ENCODE peak calls at places on chromosomes 16 and 17, in seven cellular contexts. D, K, P, N, X, L and V are unnamed samples.

GRCh38 chr17:76869209-76869877 is 1.1 kb downstream of the MGAT5B start:
- DNase-seq in D (no peak), K (no peak), P (peak; percentile 53), N (no peak), X (no peak), L (no peak), V (no peak)

GRCh38 chr16:85142129-85142513 is 29.8 kb upstream of the CIBAR2 start:
- DNase-seq in D (no peak), K (no peak), P (no peak), N (no peak), X (no peak), L (no peak), V (no peak)

GRCh38 chr16:75306102-75306762 is 54.8 kb upstream of the BCAR1 start:
- DNase-seq in D (peak; percentile 54), K (no peak), P (no peak), N (no peak), X (no peak), L (no peak), V (no peak)

GRCh38 chr16:84115919-84116719 is 623 bp downstream of the MBTPS1 start:
- DNase-seq in D (peak; percentile 19), K (no peak), P (no peak), N (no peak), X (peak; percentile 67), L (no peak), V (no peak)

GRCh38 chr17:61209524-61209923 is 190.1 kb upstream of the TBX2 start:
- DNase-seq in D (no peak), K (no peak), P (no peak), N (no peak), X (no peak), L (no peak), V (peak; percentile 47)

GRCh38 chr17:2906907-2907306 is 110.7 kb downstream of the RAP1GAP2 start:
- DNase-seq in D (no peak), K (no peak), P (no peak), N (no peak), X (peak; percentile 52), L (no peak), V (no peak)

GRCh38 chr16:24988593-24989338 is 26.4 kb downstream of the ARHGAP17 start:
- DNase-seq in D (peak; percentile 30), K (no peak), P (no peak), N (no peak), X (peak; percentile 34), L (no peak), V (no peak)

GRCh38 chr17:82070611-82071010 is 5.0 kb upstream of the DUS1L start:
- DNase-seq in D (no peak), K (no peak), P (no peak), N (no peak), X (no peak), L (no peak), V (no peak)

GRCh38 chr17:68710976-68711375 is 109.8 kb upstream of the FAM20A start:
- DNase-seq in D (no peak), K (no peak), P (no peak), N (no peak), X (no peak), L (no peak), V (no peak)

GRCh38 chr16:1379054-1379862 is 27.5 kb downstream of the GNPTG start:
- DNase-seq in D (peak; percentile 76), K (peak; percentile 96), P (peak; percentile 91), N (peak; percentile 89), X (peak; percentile 66), L (peak; percentile 96), V (peak; percentile 94)

GRCh38 chr17:40316571-40317344 is 7.8 kb downstream of the RARA start:
- DNase-seq in D (peak; percentile 82), K (peak; percentile 75), P (peak; percentile 88), N (peak; percentile 85), X (peak; percentile 85), L (peak; percentile 82), V (peak; percentile 89)

GRCh38 chr17:59558953-59559352 is 6.5 kb upstream of the DHX40 start:
- DNase-seq in D (no peak), K (no peak), P (no peak), N (no peak), X (no peak), L (no peak), V (no peak)

GRCh38 chr17:76987486-76987885 is 119.3 kb downstream of the MGAT5B start:
- DNase-seq in D (no peak), K (no peak), P (no peak), N (no peak), X (no peak), L (no peak), V (no peak)

GRCh38 chr17:48645639-48646182 is 19.6 kb upstream of the HOXB9 start:
- DNase-seq in D (no peak), K (no peak), P (no peak), N (no peak), X (no peak), L (no peak), V (no peak)

GRCh38 chr16:49348408-49349176 is 25.0 kb upstream of the C16orf78 start:
- DNase-seq in D (no peak), K (no peak), P (no peak), N (no peak), X (peak; percentile 48), L (no peak), V (no peak)

GRCh38 chr16:49349446-49350168 is 24.0 kb upstream of the C16orf78 start:
- DNase-seq in D (no peak), K (no peak), P (no peak), N (no peak), X (no peak), L (no peak), V (no peak)

GRCh38 chr16:49351119-49351518 is 22.5 kb upstream of the C16orf78 start:
- DNase-seq in D (no peak), K (no peak), P (no peak), N (no peak), X (peak; percentile 49), L (no peak), V (no peak)

GRCh38 chr16:49352923-49353322 is 20.7 kb upstream of the C16orf78 start:
- DNase-seq in D (no peak), K (no peak), P (no peak), N (no peak), X (peak; percentile 87), L (no peak), V (no peak)

DNA sequence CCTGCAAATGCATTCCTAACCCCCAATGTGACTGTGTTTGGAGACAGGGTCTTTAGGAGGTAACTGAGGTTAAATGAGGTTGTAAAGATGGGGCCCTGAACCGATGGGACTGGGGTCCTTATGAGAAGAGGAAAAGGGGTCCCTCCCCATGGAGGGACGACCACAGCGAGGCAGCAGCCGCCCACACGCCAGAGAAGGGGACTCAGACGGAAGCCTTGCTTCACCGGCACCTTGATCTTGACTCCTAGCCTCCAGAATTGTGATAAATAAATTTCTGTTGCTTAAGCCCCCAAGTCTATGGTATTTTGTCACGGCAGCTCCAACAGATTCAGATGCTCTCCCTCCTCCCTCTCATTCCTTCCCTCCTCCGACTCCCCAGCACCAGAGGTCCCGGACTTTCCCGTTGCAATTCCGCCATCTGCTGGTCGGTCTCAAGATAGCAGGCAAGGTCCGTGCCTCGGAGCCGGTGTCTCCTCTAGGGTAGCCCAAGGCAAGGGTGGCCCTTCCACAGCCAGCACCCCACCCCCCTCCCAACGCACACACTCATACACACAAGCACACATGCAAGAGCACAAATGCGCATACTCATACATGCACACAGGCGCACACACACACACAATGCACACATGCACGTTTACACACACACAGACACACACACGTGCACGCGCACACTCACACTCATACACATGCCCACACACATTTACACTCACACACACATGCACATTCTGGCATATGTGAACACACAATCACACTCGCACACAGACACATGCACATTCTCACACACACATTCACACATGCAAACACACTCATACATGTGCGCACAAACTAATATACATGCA is 23.1 kb upstream of the C16orf78 start:
- DNase-seq in D (peak; percentile 54), K (peak; percentile 59), P (peak; percentile 78), N (peak; percentile 77), X (peak; percentile 72), L (no peak), V (peak; percentile 79)
- H3K4me1 ChIP-seq in D (no peaks in the 10 kb centered on the region), K (no peaks in the 10 kb centered on the region), P (no peaks in the 10 kb centered on the region), N (no peaks in the 10 kb centered on the region), X (no peaks in the 10 kb centered on the region), L (no peaks in the 10 kb centered on the region), V (no peaks in the 10 kb centered on the region)

GRCh38 chr17:3956983-3957382 is 7.3 kb downstream of the ATP2A3 start:
- DNase-seq in D (no peak), K (no peak), P (no peak), N (no peak), X (no peak), L (no peak), V (no peak)
- H3K4me1 ChIP-seq in D (peaks cover 28% of the 10 kb centered on the region), K (peaks cover 5% of the 10 kb centered on the region), P (peaks cover 4% of the 10 kb centered on the region), N (peaks cover 30% of the 10 kb centered on the region), X (no peaks in the 10 kb centered on the region), L (peaks cover 22% of the 10 kb centered on the region), V (no peaks in the 10 kb centered on the region)

DNA sequence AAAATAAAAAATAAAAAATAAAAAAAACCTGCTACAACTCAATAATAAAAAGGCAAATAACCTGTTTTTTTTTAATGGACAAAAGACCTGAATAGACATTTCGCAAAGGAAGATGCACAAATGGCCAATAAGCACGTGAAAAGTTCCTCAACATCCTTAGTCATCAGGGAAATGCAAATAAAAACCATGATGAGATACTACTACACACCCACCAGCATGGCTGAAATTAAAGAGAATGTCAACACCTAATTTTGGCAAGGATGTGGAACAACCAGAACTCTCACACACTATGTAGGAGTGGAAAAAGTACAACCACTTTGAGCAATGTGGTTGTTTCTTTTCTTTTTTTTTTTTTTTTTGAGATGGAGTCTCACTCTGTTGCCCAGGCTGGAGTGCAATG is 24.6 kb downstream of the COG7 start:
- DNase-seq in D (no peak), K (no peak), P (no peak), N (no peak), X (no peak), L (no peak), V (no peak)
- H3K4me1 ChIP-seq in D (peaks cover 23% of the 10 kb centered on the region), K (no peaks in the 10 kb centered on the region), P (peaks cover 9% of the 10 kb centered on the region), N (peaks cover 16% of the 10 kb centered on the region), X (no peaks in the 10 kb centered on the region), L (peaks cover 14% of the 10 kb centered on the region), V (no peaks in the 10 kb centered on the region)

GRCh38 chr16:81451753-81452680 is 7.4 kb downstream of the CMIP start:
- DNase-seq in D (no peak), K (peak; percentile 30), P (no peak), N (no peak), X (peak; percentile 65), L (no peak), V (peak; percentile 65)
- H3K4me1 ChIP-seq in D (peaks cover 91% of the 10 kb centered on the region), K (no peaks in the 10 kb centered on the region), P (peaks cover 18% of the 10 kb centered on the region), N (peaks cover 50% of the 10 kb centered on the region), X (peaks cover 21% of the 10 kb centered on the region), L (peaks cover 5% of the 10 kb centered on the region), V (peaks cover 15% of the 10 kb centered on the region)